ENCODE peak calls at places on chromosomes 1 and 21, in five cellular contexts. One of them, this sample, is unnamed.

GRCh38 chr1:219027161-219027673 is 146.5 kb upstream of the LYPLAL1 start:
- DNase-seq in spleen: no peak
- DNase-seq in transverse colon: no peak
- DNase-seq in GM12891: no peak
- DNase-seq in GM12878: no peak
- DNase-seq in this sample: no peak

GRCh38 chr1:202376247-202376646 is 27.7 kb downstream of the PPP1R12B start:
- DNase-seq in spleen: no peak
- DNase-seq in transverse colon: no peak
- DNase-seq in GM12891: no peak
- DNase-seq in GM12878: no peak
- DNase-seq in this sample: peak

GRCh38 chr1:14507227-14507626 is 91.3 kb upstream of the KAZN start:
- DNase-seq in spleen: no peak
- DNase-seq in transverse colon: no peak
- DNase-seq in GM12891: no peak
- DNase-seq in GM12878: no peak
- DNase-seq in this sample: no peak

GRCh38 chr1:77031101-77031662 is 163.9 kb downstream of the ST6GALNAC5 start:
- DNase-seq in spleen: no peak
- DNase-seq in transverse colon: no peak
- DNase-seq in GM12891: no peak
- DNase-seq in GM12878: no peak
- DNase-seq in this sample: no peak

GRCh38 chr1:176849281-176849680 is 315.2 kb downstream of the ASTN1 start:
- DNase-seq in spleen: no peak
- DNase-seq in transverse colon: no peak
- DNase-seq in GM12891: no peak
- DNase-seq in GM12878: no peak
- DNase-seq in this sample: no peak

GRCh38 chr1:209157514-209158285 is 425.8 kb upstream of the CAMK1G start:
- DNase-seq in spleen: no peak
- DNase-seq in transverse colon: no peak
- DNase-seq in GM12891: no peak
- DNase-seq in GM12878: no peak
- DNase-seq in this sample: no peak

GRCh38 chr1:58964880-58965279 is 181.0 kb upstream of the JUN start:
- DNase-seq in spleen: no peak
- DNase-seq in transverse colon: no peak
- DNase-seq in GM12891: no peak
- DNase-seq in GM12878: no peak
- DNase-seq in this sample: peak

GRCh38 chr1:39110882-39111281 is 84.7 kb downstream of the NDUFS5 start:
- DNase-seq in spleen: no peak
- DNase-seq in transverse colon: no peak
- DNase-seq in GM12891: no peak
- DNase-seq in GM12878: no peak
- DNase-seq in this sample: no peak

GRCh38 chr1:32865639-32866038 is 5.1 kb downstream of the FNDC5 start:
- DNase-seq in spleen: no peak
- DNase-seq in transverse colon: no peak
- DNase-seq in GM12891: no peak
- DNase-seq in GM12878: no peak
- DNase-seq in this sample: no peak

GRCh38 chr1:70140894-70141293 is 64.5 kb downstream of the LRRC40 start:
- DNase-seq in spleen: no peak
- DNase-seq in transverse colon: no peak
- DNase-seq in GM12891: no peak
- DNase-seq in GM12878: no peak
- DNase-seq in this sample: no peak

GRCh38 chr21:41370840-41371697 is 9.2 kb downstream of the MX2 start:
- DNase-seq in spleen: peak
- DNase-seq in transverse colon: no peak
- DNase-seq in GM12891: no peak
- DNase-seq in GM12878: no peak
- DNase-seq in this sample: no peak

GRCh38 chr1:226629210-226629895 is 80.8 kb downstream of the STUM start:
- DNase-seq in spleen: peak
- DNase-seq in transverse colon: peak
- DNase-seq in GM12891: no peak
- DNase-seq in GM12878: no peak
- DNase-seq in this sample: no peak

GRCh38 chr1:7669559-7670208 is 101.4 kb upstream of the VAMP3 start:
- DNase-seq in spleen: no peak
- DNase-seq in transverse colon: peak
- DNase-seq in GM12891: peak
- DNase-seq in GM12878: no peak
- DNase-seq in this sample: peak

GRCh38 chr21:43810505-43811261 is 21.3 kb downstream of the RRP1 start:
- DNase-seq in spleen: peak
- DNase-seq in transverse colon: peak
- DNase-seq in GM12891: peak
- DNase-seq in GM12878: peak
- DNase-seq in this sample: no peak

GRCh38 chr1:219507432-219507831 is 105.5 kb downstream of the ZC3H11B start:
- DNase-seq in spleen: no peak
- DNase-seq in transverse colon: no peak
- DNase-seq in GM12891: no peak
- DNase-seq in GM12878: no peak
- DNase-seq in this sample: no peak

GRCh38 chr1:63980706-63981407 is 207.0 kb downstream of the ROR1 start:
- DNase-seq in spleen: no peak
- DNase-seq in transverse colon: no peak
- DNase-seq in GM12891: no peak
- DNase-seq in GM12878: no peak
- DNase-seq in this sample: no peak

GRCh38 chr1:173409613-173410012 is 67.5 kb upstream of the PRDX6 start:
- DNase-seq in spleen: peak
- DNase-seq in transverse colon: peak
- DNase-seq in GM12891: no peak
- DNase-seq in GM12878: no peak
- DNase-seq in this sample: peak

GRCh38 chr1:59673575-59674467 is 140.9 kb upstream of the HOOK1 start:
- DNase-seq in spleen: peak
- DNase-seq in transverse colon: peak
- DNase-seq in GM12891: no peak
- DNase-seq in GM12878: no peak
- DNase-seq in this sample: no peak

GRCh38 chr21:40512590-40512989 is 334.4 kb downstream of the DSCAM start:
- DNase-seq in spleen: no peak
- DNase-seq in transverse colon: no peak
- DNase-seq in GM12891: no peak
- DNase-seq in GM12878: no peak
- DNase-seq in this sample: peak

GRCh38 chr1:149962039-149962647 is 25.5 kb upstream of the MTMR11 start:
- DNase-seq in spleen: no peak
- DNase-seq in transverse colon: peak
- DNase-seq in GM12891: no peak
- DNase-seq in GM12878: peak
- DNase-seq in this sample: peak

GRCh38 chr1:51963592-51964308 is 26.8 kb downstream of the RAB3B start:
- DNase-seq in spleen: no peak
- DNase-seq in transverse colon: no peak
- DNase-seq in GM12891: no peak
- DNase-seq in GM12878: no peak
- DNase-seq in this sample: peak

GRCh38 chr1:147890177-147890790 is 12.3 kb upstream of the GJA8 start:
- DNase-seq in spleen: peak
- DNase-seq in transverse colon: peak
- DNase-seq in GM12891: no peak
- DNase-seq in GM12878: no peak
- DNase-seq in this sample: peak

GRCh38 chr1:204108312-204109141 is 35.6 kb downstream of the SOX13 start:
- DNase-seq in spleen: no peak
- DNase-seq in transverse colon: no peak
- DNase-seq in GM12891: no peak
- DNase-seq in GM12878: no peak
- DNase-seq in this sample: no peak

GRCh38 chr1:87240661-87241285 is 87.9 kb upstream of the LMO4 start:
- DNase-seq in spleen: no peak
- DNase-seq in transverse colon: no peak
- DNase-seq in GM12891: no peak
- DNase-seq in GM12878: no peak
- DNase-seq in this sample: no peak

GRCh38 chr1:233107130-233107529 is 156.7 kb downstream of the NTPCR start:
- DNase-seq in spleen: no peak
- DNase-seq in transverse colon: no peak
- DNase-seq in GM12891: no peak
- DNase-seq in GM12878: no peak
- DNase-seq in this sample: no peak

GRCh38 chr1:107357381-107357780 is 216.5 kb downstream of the NTNG1 start:
- DNase-seq in spleen: no peak
- DNase-seq in transverse colon: no peak
- DNase-seq in GM12891: no peak
- DNase-seq in GM12878: no peak
- DNase-seq in this sample: no peak

GRCh38 chr1:37807555-37808368 is at the start of the genes C1orf122 and YRDC:
- DNase-seq in spleen: peak
- DNase-seq in transverse colon: peak
- DNase-seq in GM12891: peak
- DNase-seq in GM12878: peak
- DNase-seq in this sample: peak

GRCh38 chr1:162609306-162609705 is 23.0 kb upstream of the DDR2 start:
- DNase-seq in spleen: no peak
- DNase-seq in transverse colon: no peak
- DNase-seq in GM12891: no peak
- DNase-seq in GM12878: no peak
- DNase-seq in this sample: no peak

GRCh38 chr1:8412183-8412831 is 94.4 kb downstream of the SLC45A1 start:
- DNase-seq in spleen: no peak
- DNase-seq in transverse colon: peak
- DNase-seq in GM12891: no peak
- DNase-seq in GM12878: no peak
- DNase-seq in this sample: no peak

DNA sequence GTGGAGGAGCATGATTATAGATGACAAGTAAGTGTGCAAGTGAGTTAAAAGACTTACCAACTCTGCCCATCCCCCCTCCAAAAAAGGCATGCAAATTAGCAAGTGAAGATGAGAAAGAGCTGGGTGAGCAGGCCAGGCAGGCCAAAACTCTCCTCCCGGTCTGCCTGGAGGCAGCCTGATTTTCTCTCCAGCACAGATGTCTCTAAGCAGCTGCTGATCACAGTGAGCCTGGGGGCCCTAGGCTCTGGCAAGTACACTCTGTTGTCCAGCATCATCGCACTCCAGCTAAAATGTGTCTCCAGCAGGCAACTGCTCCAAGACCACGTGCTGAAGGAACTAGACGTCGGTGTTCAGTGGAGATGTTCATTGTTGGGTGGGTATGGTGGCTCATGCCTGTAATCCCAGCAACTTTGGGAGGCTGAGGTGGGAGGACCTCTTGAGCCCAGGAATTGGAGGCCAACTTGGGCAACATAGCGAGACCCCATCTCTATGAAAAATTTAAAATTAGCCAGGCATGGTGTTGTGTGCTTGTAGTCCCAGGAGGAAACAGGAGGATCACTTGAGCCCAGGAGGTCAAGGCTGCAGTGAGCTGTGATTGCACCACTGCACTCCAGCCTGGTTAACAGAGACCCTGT is 56.7 kb upstream of the PUM1 start:
- DNase-seq in spleen: no peak
- DNase-seq in transverse colon: no peak
- DNase-seq in GM12891: no peak
- DNase-seq in GM12878: no peak
- DNase-seq in this sample: no peak
- TF ChIP-seq POLR2AphosphoS5 in spleen: no peak
- TF ChIP-seq POLR2AphosphoS5 in transverse colon: no peak
- TF ChIP-seq POLR2AphosphoS5 in GM12891: no peak
- TF ChIP-seq POLR2AphosphoS5 in GM12878: no peak
- TF ChIP-seq POLR2AphosphoS5 in this sample: no peak

DNA sequence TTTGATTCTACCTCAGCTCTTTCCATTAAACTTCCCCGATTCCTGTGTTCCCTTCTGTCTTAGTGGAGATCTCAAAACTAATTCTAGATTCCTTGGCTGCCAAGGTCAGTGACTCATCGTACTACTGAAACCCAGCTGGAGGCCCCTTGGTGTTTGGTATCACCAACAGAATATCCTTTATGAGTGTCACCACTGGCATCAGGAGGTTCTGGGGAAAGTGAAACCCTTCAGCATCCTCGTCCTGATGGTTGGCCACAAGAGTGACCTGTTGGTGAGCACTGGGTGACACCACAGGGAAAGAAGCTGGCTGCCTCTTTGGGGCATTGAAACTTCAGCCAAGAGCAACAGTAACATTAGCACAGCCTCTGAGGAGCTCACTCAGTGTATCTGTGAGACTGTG is 9.6 kb downstream of the RAB42 start:
- DNase-seq in spleen: no peak
- DNase-seq in transverse colon: no peak
- DNase-seq in GM12891: no peak
- DNase-seq in GM12878: no peak
- DNase-seq in this sample: no peak
- TF ChIP-seq POLR2AphosphoS5 in spleen: no peak
- TF ChIP-seq POLR2AphosphoS5 in transverse colon: no peak
- TF ChIP-seq POLR2AphosphoS5 in GM12891: no peak
- TF ChIP-seq POLR2AphosphoS5 in GM12878: no peak
- TF ChIP-seq POLR2AphosphoS5 in this sample: no peak

GRCh38 chr1:19262047-19262446 is 10.4 kb downstream of the MRTO4 start:
- DNase-seq in spleen: no peak
- DNase-seq in transverse colon: no peak
- DNase-seq in GM12891: no peak
- DNase-seq in GM12878: no peak
- DNase-seq in this sample: no peak
- TF ChIP-seq POLR2AphosphoS5 in spleen: no peak
- TF ChIP-seq POLR2AphosphoS5 in transverse colon: no peak
- TF ChIP-seq POLR2AphosphoS5 in GM12891: no peak
- TF ChIP-seq POLR2AphosphoS5 in GM12878: peak
- TF ChIP-seq POLR2AphosphoS5 in this sample: no peak

GRCh38 chr1:230191079-230191478 is 124.0 kb downstream of the GALNT2 start:
- DNase-seq in spleen: no peak
- DNase-seq in transverse colon: peak
- DNase-seq in GM12891: no peak
- DNase-seq in GM12878: no peak
- DNase-seq in this sample: peak
- TF ChIP-seq POLR2AphosphoS5 in spleen: peak
- TF ChIP-seq POLR2AphosphoS5 in transverse colon: peak
- TF ChIP-seq POLR2AphosphoS5 in GM12891: no peak
- TF ChIP-seq POLR2AphosphoS5 in GM12878: no peak
- TF ChIP-seq POLR2AphosphoS5 in this sample: peak

DNA sequence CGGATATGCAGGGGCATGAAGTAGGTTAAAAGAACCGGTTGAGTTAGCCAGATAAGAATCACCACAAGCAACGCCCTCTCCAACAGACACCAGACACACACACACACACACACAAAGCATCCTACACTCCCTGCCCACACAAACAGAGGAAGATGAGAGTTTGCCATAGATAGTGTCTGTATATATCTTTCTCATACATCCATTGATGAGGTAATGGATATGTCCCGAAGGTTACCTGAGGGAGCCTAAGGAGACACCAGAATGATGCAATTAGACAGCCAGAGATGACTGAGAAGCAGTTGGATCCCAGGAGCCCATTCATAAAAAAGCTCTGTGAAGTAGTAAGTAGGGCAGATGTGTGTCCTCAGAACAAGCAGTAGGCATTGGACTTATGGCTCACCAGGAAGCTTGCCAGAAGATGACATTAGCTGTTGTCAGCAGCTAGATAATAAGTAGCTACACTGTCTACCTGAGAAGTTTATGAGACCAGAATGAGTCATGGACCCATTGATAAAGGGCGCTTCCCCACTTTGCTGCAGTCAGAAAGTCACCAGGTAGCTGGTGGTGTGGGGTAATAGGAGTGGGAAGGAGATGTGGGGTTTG is 247.0 kb downstream of the KCNT2 start:
- DNase-seq in spleen: no peak
- DNase-seq in transverse colon: no peak
- DNase-seq in GM12891: no peak
- DNase-seq in GM12878: no peak
- DNase-seq in this sample: no peak
- TF ChIP-seq POLR2AphosphoS5 in spleen: no peak
- TF ChIP-seq POLR2AphosphoS5 in transverse colon: no peak
- TF ChIP-seq POLR2AphosphoS5 in GM12891: no peak
- TF ChIP-seq POLR2AphosphoS5 in GM12878: no peak
- TF ChIP-seq POLR2AphosphoS5 in this sample: no peak

This sample was measured in HL-60.